ENCODE peak calls at places on chromosomes 4 and X, in four cellular contexts. One of them, this sample, is unnamed.

GRCh38 chrX:47247206-47247998 is 14.6 kb downstream of the USP11 start:
- DNase-seq in K562: no peak
- DNase-seq in HepG2: no peak
- DNase-seq in HCT116: no peak
- DNase-seq in this sample: no peak

GRCh38 chrX:13283968-13284914 is 35.6 kb downstream of the ATXN3L start:
- DNase-seq in K562: no peak
- DNase-seq in HCT116: no peak
- DNase-seq in HepG2: no peak
- DNase-seq in this sample: no peak

GRCh38 chr4:159353422-159354116 is 250.7 kb downstream of the RAPGEF2 start:
- DNase-seq in HCT116: no peak
- DNase-seq in K562: no peak
- DNase-seq in HepG2: no peak
- DNase-seq in this sample: no peak

GRCh38 chr4:155207534-155208257 is 740 bp upstream of the NPY2R start:
- DNase-seq in HCT116: no peak
- DNase-seq in K562: no peak
- DNase-seq in HepG2: no peak
- DNase-seq in this sample: no peak

GRCh38 chrX:45771560-45772340 is 571.1 kb upstream of the DIPK2B start:
- DNase-seq in K562: no peak
- DNase-seq in HepG2: no peak
- DNase-seq in HCT116: no peak
- DNase-seq in this sample: no peak

GRCh38 chrX:35622601-35623000 is 175.5 kb upstream of the MAGEB16 start:
- DNase-seq in HepG2: no peak
- DNase-seq in K562: no peak
- DNase-seq in HCT116: no peak
- DNase-seq in this sample: no peak

GRCh38 chr4:13536607-13537006 is 7.7 kb downstream of the NKX3-2 start:
- DNase-seq in HepG2: no peak
- DNase-seq in K562: peak
- DNase-seq in HCT116: no peak
- DNase-seq in this sample: no peak

GRCh38 chr4:11843340-11843739 is 414.6 kb upstream of the HS3ST1 start:
- DNase-seq in K562: no peak
- DNase-seq in HCT116: no peak
- DNase-seq in HepG2: no peak
- DNase-seq in this sample: no peak

GRCh38 chr4:86981789-86982188 is 47.0 kb downstream of the AFF1 start:
- DNase-seq in HCT116: no peak
- DNase-seq in K562: no peak
- DNase-seq in HepG2: no peak
- DNase-seq in this sample: no peak

GRCh38 chr4:72900952-72901351 is 168.6 kb downstream of the COX18 start:
- DNase-seq in HepG2: no peak
- DNase-seq in K562: no peak
- DNase-seq in HCT116: no peak
- DNase-seq in this sample: no peak

GRCh38 chr4:45155081-45155777 is 428.9 kb upstream of the GNPDA2 start:
- DNase-seq in K562: no peak
- DNase-seq in HepG2: no peak
- DNase-seq in HCT116: no peak
- DNase-seq in this sample: no peak

DNA sequence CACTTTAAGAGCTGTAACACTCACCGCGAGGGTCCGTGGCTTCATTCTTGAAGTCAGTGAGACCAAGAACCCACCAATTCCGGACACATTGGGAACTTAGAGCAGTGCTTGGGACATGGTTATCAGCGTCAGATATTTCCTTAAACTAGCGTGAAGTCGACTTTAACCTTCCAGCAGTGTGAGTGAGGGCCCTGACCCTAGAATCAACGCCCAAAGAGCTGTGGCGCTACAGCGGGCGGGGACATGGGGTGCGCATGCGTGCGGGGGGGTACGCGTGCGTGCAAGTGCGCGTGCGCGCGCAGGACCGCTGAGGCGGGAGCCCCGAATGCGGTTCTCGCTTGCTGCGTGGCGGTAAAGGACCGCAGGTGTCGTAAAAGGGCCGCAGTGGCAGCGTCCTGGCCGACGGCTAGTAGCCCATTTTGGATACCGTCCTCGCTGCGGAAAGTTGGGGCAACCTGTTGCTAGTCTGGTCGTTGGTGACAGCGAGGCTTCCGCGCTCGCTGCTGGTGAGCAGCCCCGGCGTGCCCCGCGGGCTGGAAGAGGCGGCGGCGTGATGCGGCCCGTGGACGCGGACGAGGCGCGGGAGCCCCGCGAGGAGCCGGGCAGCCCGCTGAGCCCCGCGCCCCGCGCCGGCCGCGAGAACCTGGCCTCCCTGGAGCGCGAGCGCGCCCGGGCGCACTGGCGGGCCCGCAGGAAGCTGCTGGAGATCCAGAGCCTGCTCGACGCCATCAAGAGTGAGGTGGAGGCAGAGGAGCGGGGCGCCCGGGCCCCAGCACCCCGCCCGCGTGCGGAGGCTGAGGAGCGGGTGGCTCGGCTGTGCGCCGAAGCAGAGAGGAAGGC is 19.8 kb upstream of the S100P start:
- DNase-seq in HepG2: peak
- DNase-seq in K562: peak
- DNase-seq in HCT116: peak
- DNase-seq in this sample: peak
- TF ChIP-seq REST in HepG2: no peak
- TF ChIP-seq REST in K562: no peak
- TF ChIP-seq REST in HCT116: no peak
- TF ChIP-seq REST in this sample: no peak

DNA sequence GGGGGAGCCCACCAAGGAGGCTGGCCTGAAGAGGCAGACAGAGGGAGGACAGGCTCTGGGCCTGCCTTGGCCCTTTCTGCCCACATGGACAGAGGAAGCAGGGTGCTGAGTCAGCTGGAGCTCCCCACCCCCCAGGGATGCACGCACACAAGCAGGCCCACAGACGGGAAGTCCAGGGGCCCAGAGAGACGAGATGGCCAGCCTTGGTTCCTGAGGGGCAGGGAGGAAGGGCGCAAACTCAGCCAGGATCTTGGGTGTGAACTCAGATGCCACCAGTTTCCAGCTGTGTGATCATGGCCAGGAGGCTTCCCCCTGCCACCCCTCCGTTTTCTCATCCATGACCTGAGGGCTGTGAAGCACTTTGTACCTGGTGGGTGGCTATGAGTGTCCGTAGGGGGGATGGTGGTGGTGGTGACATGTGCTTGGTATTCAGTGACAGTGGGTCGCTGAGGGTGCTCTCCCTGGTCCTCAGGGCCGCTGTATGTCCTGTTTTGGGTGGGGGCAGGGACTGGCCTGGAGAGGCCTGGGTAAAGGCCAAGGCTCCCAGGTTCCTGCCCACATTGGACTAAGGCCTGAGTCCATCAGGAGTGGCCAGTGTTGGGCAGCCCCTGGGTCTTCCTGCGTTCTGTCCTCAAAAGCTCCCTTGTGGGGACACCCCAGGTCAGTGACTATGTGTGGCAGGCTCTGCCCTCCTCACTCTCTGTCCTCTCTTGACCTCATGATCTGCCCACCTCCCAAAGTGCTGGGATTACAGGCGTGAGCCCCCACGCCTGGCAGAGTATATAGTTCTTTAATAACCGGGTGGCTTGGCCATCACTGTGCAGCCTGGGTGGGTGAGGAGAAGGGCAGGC is 2.0 kb downstream of the SH3BP2 start:
- DNase-seq in HCT116: no peak
- DNase-seq in K562: no peak
- DNase-seq in HepG2: no peak
- DNase-seq in this sample: no peak
- H3K4me3 ChIP-seq in HCT116: no peak
- H3K4me3 ChIP-seq in K562: no peak
- H3K4me3 ChIP-seq in HepG2: no peak
- H3K4me3 ChIP-seq in this sample: peak

GRCh38 chrX:28850955-28851354 is 263.7 kb downstream of the IL1RAPL1 start:
- DNase-seq in HepG2: no peak
- DNase-seq in HCT116: no peak
- DNase-seq in K562: no peak
- DNase-seq in this sample: no peak
- TF ChIP-seq TCF7L2 in HepG2: no peak
- TF ChIP-seq TCF7L2 in HCT116: no peak
- TF ChIP-seq TCF7L2 in K562: no peak
- TF ChIP-seq TCF7L2 in this sample: no peak

GRCh38 chr4:129093173-129093974 is at the start of gene SCLT1:
- DNase-seq in HCT116: peak
- DNase-seq in HepG2: peak
- DNase-seq in K562: peak
- DNase-seq in this sample: peak
- TF ChIP-seq REST in HCT116: no peak
- TF ChIP-seq REST in HepG2: no peak
- TF ChIP-seq REST in K562: peak
- TF ChIP-seq REST in this sample: no peak

GRCh38 chr4:53098681-53099121 is 236.6 kb downstream of the RASL11B start:
- DNase-seq in K562: no peak
- DNase-seq in HepG2: no peak
- DNase-seq in HCT116: no peak
- DNase-seq in this sample: no peak
- H3K4me3 ChIP-seq in K562: no peak
- H3K4me3 ChIP-seq in HepG2: no peak
- H3K4me3 ChIP-seq in HCT116: no peak
- H3K4me3 ChIP-seq in this sample: no peak